ENCODE peak calls at places on chromosomes 4 and X, in five cellular contexts. Y is transverse colon, E is OCI-LY7, W is uterus, Q is GM19239. D is an unnamed sample.

GRCh38 chrX:25003066-25003849 is 12.5 kb downstream of the ARX start:
- DNase-seq in Y (no peak), E (no peak), W (no peak), Q (no peak), D (no peak)

GRCh38 chr4:182265881-182266280 is 22.7 kb downstream of the TENM3 start:
- DNase-seq in Y (no peak), E (peak), W (no peak), Q (no peak), D (no peak)

GRCh38 chr4:76562851-76563803 is 128.1 kb downstream of the SHROOM3 start:
- DNase-seq in Y (no peak), E (no peak), W (no peak), Q (no peak), D (no peak)

GRCh38 chrX:117996918-117997480 is 119.6 kb downstream of the KLHL13 start:
- DNase-seq in Y (no peak), E (no peak), W (no peak), Q (no peak), D (no peak)

GRCh38 chr4:33025236-33025635 is 2305.1 kb downstream of the PCDH7 start:
- DNase-seq in Y (no peak), E (no peak), W (no peak), Q (no peak), D (no peak)

GRCh38 chr4:137621056-137621455 is 88.8 kb upstream of the PCDH18 start:
- DNase-seq in Y (no peak), E (no peak), W (no peak), Q (no peak), D (no peak)

GRCh38 chrX:65657659-65658058 is 9.8 kb upstream of the MSN start:
- DNase-seq in Y (no peak), E (no peak), W (no peak), Q (no peak), D (no peak)

GRCh38 chr4:146165840-146166239 is 9.7 kb upstream of the LSM6 start:
- DNase-seq in Y (no peak), E (no peak), W (no peak), Q (no peak), D (no peak)

GRCh38 chr4:68299492-68300457 is 50.1 kb downstream of the YTHDC1 start:
- DNase-seq in Y (no peak), E (no peak), W (no peak), Q (no peak), D (no peak)

GRCh38 chr4:821631-822030 is 4.3 kb downstream of the CPLX1 start:
- DNase-seq in Y (no peak), E (no peak), W (no peak), Q (no peak), D (no peak)

GRCh38 chr4:88411491-88412101 is 32.9 kb downstream of the HERC6 start:
- DNase-seq in Y (no peak), E (no peak), W (no peak), Q (no peak), D (no peak)

D was measured in GM12892.